ENCODE peak calls at places on chromosomes 12 and 14, in nine cellular contexts. A is SJSA1, C is transverse colon, M is stomach, O is spleen, S is PC-9, R is cardiac muscle cell, L is uterus, X is endothelial cell of umbilical vein. J is an unnamed sample.

GRCh38 chr12:49208661-49209060 is 19.8 kb upstream of the TUBA1A start:
- DNase-seq in A (no peak), O (no peak), R (no peak), M (no peak), C (no peak), X (no peak), L (no peak), S (no peak), J (no peak)

GRCh38 chr14:72597834-72598233 is 296.1 kb downstream of the DPF3 start:
- DNase-seq in M (no peak), R (no peak), X (no peak), C (no peak), L (no peak), S (no peak), A (no peak), O (no peak), J (no peak)

GRCh38 chr12:132151766-132152410 is 7.6 kb downstream of the NOC4L start:
- DNase-seq in X (no peak), M (no peak), A (no peak), R (no peak), C (no peak), S (no peak), L (no peak), O (peak; percentile 73), J (peak; percentile 56)

GRCh38 chr12:103909811-103910210 is 20.4 kb upstream of the HSP90B1 start:
- DNase-seq in R (peak; percentile 52), L (no peak), O (no peak), A (no peak), X (no peak), M (no peak), S (no peak), C (no peak), J (no peak)

GRCh38 chr12:69070319-69071090 is 137.5 kb upstream of the CPM start:
- DNase-seq in S (no peak), L (peak; percentile 28), R (peak; percentile 81), C (peak; percentile 75), O (no peak), M (peak; percentile 78), A (peak; percentile 67), X (peak; percentile 80), J (no peak)

GRCh38 chr14:92513966-92514843 is 624 bp downstream of the RIN3 start:
- DNase-seq in X (peak; percentile 34), R (peak; percentile 43), M (no peak), A (peak; percentile 35), C (peak; percentile 57), S (no peak), O (peak; percentile 89), L (peak; percentile 31), J (no peak)

GRCh38 chr12:67039995-67040860 is 228.9 kb upstream of the CAND1 start:
- DNase-seq in A (no peak), S (peak; percentile 69), O (no peak), X (no peak), L (no peak), M (no peak), C (no peak), R (no peak), J (no peak)

GRCh38 chr12:93361159-93361919 is 16.4 kb upstream of the NUDT4 start:
- DNase-seq in L (no peak), C (no peak), A (no peak), R (peak; percentile 65), M (no peak), X (no peak), O (no peak), S (no peak), J (no peak)

GRCh38 chr14:94671870-94672444 is 59.8 kb downstream of the SERPINA3 start:
- DNase-seq in A (peak; percentile 57), R (no peak), S (no peak), M (peak; percentile 19), L (no peak), C (no peak), O (no peak), X (no peak), J (peak; percentile 57)

GRCh38 chr12:125300249-125300648 is 235.0 kb downstream of the AACS start:
- DNase-seq in M (no peak), A (no peak), O (no peak), R (no peak), L (no peak), C (no peak), S (no peak), X (no peak), J (no peak)

GRCh38 chr14:89624500-89625156 is 207.6 kb upstream of the FOXN3 start:
- DNase-seq in S (no peak), O (no peak), R (no peak), L (no peak), A (no peak), M (no peak), X (no peak), C (no peak), J (no peak)

GRCh38 chr12:53234236-53234635 is 2.2 kb upstream of the RARG start:
- DNase-seq in R (no peak), M (no peak), C (peak; percentile 43), O (no peak), S (no peak), X (no peak), L (no peak), A (no peak), J (no peak)

GRCh38 chr12:27236498-27236897 is 7.6 kb upstream of the STK38L start:
- DNase-seq in S (no peak), R (peak; percentile 25), O (no peak), C (no peak), M (no peak), L (no peak), X (no peak), A (no peak), J (no peak)

DNA sequence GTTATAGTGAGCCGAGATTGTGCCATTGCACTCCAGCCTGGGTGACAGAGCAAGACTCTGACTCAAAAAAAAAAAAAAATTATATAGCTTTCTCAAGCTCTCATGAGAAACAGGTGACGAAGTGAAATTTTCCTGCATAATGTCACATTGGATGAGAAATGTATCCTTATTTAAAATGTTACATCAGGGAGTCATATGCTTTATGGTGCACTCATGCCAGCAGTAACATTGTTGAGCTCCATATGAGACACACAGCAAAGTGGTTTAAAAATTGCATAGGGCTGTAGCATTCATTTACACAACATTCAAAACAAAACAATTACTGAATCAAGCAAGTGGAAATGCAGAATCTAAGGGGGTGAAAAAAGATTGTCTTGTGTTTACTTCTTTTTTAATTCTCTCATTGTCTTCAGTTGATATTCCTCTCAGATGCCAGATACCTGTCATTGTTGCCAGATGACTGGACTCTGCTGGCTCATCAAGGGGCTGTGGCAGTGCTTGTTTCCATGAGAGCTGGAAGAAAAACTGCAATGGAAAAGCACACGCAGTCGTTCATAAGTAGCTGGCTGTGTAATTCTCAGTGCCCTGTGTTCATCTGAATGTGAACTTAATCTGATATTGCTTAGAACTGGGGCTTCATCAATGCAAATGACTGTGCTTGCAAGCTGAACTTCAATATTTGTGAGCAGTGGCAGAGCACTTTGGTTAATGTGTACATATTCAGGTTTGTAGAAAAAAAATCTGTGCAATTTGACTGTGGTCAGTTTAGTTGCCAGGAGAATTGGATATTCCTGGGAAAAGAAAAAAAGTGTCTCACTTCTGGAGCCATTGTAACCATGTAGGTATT is 305.5 kb downstream of the RAD51B start:
- DNase-seq in A (peak; percentile 50), O (no peak), X (no peak), S (peak; percentile 62), M (no peak), L (no peak), R (peak; percentile 57), C (no peak), J (no peak)
- H3K27ac ChIP-seq in A (peak overlapping the region; percentile 61), O (no peak overlapping the region), X (no peak overlapping the region), S (peak overlapping the region; percentile 25), M (no peak overlapping the region), L (peak overlapping the region; percentile 84), R (no peak overlapping the region), C (peak overlapping the region; percentile 65), J (peak overlapping the region; percentile 65)

DNA sequence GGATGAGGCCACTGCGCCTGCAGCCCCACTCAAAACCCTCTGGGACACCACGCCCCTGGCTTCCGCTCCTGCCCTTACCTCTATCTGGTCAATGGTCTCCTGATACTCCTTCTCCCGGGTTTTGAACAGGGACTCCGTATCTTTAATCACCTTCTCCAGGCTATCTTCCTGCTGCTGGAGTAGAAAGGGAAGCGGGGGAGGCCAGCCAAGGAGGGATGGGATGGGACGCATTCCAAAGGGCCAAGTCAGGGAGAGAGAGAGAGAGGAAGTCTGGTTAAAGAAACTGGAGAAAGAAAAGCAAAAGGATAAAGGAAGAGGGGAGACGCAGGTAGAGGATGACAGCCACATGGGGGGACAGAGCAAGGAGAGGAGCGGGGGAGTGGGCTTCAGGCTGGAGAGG is 7.9 kb downstream of the IFFO1 start:
- DNase-seq in R (peak; percentile 85), L (peak; percentile 83), S (no peak), C (no peak), O (no peak), M (no peak), A (peak; percentile 84), X (peak; percentile 76), J (no peak)
- H3K4me1 ChIP-seq in R (peaks cover 18% of the 10 kb centered on the region), L (peaks cover 24% of the 10 kb centered on the region), S (no peaks in the 10 kb centered on the region), C (peaks cover 25% of the 10 kb centered on the region), O (peaks cover 54% of the 10 kb centered on the region), M (peaks cover 47% of the 10 kb centered on the region), A (peaks cover 57% of the 10 kb centered on the region), X (peaks cover 42% of the 10 kb centered on the region), J (peaks cover 40% of the 10 kb centered on the region)

GRCh38 chr14:104939666-104940410 is 15.2 kb downstream of the PLD4 start:
- DNase-seq in L (peak; percentile 11), M (no peak), X (no peak), R (no peak), C (no peak), A (no peak), S (no peak), O (no peak), J (peak; percentile 54)

GRCh38 chr14:104938436-104938835 is 13.8 kb downstream of the PLD4 start:
- DNase-seq in S (no peak), X (no peak), C (no peak), M (no peak), L (no peak), O (no peak), A (no peak), R (no peak), J (no peak)

GRCh38 chr14:104937694-104938365 is 13.2 kb downstream of the PLD4 start:
- DNase-seq in S (no peak), X (no peak), A (no peak), M (no peak), R (no peak), L (no peak), O (no peak), C (no peak), J (no peak)

GRCh38 chr14:104940526-104941150 is 16.0 kb downstream of the PLD4 start:
- DNase-seq in X (no peak), C (no peak), S (no peak), M (no peak), A (no peak), O (no peak), L (peak; percentile 8), R (peak; percentile 11), J (peak; percentile 43)

DNA sequence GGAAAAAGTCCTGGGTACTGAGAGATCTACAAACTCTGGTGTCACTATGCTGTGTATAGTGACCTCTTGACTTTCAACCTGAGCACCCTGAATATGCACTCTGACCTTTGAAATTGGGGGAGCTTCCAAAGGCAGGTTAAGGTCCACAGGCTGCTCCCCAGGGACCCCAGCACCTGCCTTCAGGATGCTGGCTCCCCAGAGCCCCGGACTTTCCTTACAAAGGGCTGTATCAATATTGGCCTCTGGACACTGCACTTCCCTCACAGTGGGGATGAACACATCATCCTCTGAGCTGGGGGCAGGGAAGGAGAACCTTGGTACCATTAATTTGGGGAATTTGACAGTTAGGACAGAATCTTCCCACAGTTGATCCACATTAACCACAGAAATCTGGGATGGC is 14.3 kb downstream of the PLD4 start:
- DNase-seq in S (no peak), C (no peak), L (no peak), R (no peak), M (no peak), X (no peak), O (no peak), A (no peak), J (peak; percentile 34)
- H3K27me3 ChIP-seq in S (peaks cover 48% of the 10 kb centered on the region), C (peaks cover 33% of the 10 kb centered on the region), L (no peaks in the 10 kb centered on the region), R (peaks cover 60% of the 10 kb centered on the region), M (peaks cover 9% of the 10 kb centered on the region), X (peaks cover 3% of the 10 kb centered on the region), O (peaks cover 11% of the 10 kb centered on the region), A (no peaks in the 10 kb centered on the region), J (no peaks in the 10 kb centered on the region)

GRCh38 chr12:11834925-11835324 is 185.5 kb downstream of the ETV6 start:
- DNase-seq in X (no peak), A (no peak), L (no peak), S (no peak), O (no peak), R (no peak), C (no peak), M (no peak), J (no peak)
- H3K27ac ChIP-seq in X (no peak overlapping the region), A (no peak overlapping the region), L (no peak overlapping the region), S (peak overlapping the region; percentile 71), O (peak overlapping the region; percentile 80), R (no peak overlapping the region), C (peak overlapping the region; percentile 40), M (peak overlapping the region; percentile 52), J (peak overlapping the region; percentile 29)